ENCODE peak calls at places on chromosome 22, in six cellular contexts. S, L, C, E, D and Q are unnamed samples.

GRCh38 chr22:31139066-31139465 is 1.2 kb downstream of the PLA2G3 start:
- DNase-seq in S (no peak), L (no peak), C (no peak), E (no peak), D (no peak), Q (no peak)

GRCh38 chr22:50129121-50129734 is 39.4 kb downstream of the MOV10L1 start:
- DNase-seq in S (peak; percentile 68), L (no peak), C (no peak), E (no peak), D (no peak), Q (no peak)

GRCh38 chr22:49046546-49047305 is 780.9 kb downstream of the BRD1 start:
- DNase-seq in S (no peak), L (peak; percentile 19), C (peak; percentile 45), E (no peak), D (no peak), Q (no peak)

GRCh38 chr22:41595703-41596102 is 6.1 kb upstream of the PMM1 start:
- DNase-seq in S (no peak), L (no peak), C (no peak), E (no peak), D (peak; percentile 1), Q (no peak)

GRCh38 chr22:31036671-31037550 is 44.2 kb upstream of the SMTN start:
- DNase-seq in S (peak; percentile 53), L (no peak), C (no peak), E (no peak), D (no peak), Q (peak; percentile 39)

GRCh38 chr22:39308614-39309363 is 10.6 kb downstream of the RPL3 start:
- DNase-seq in S (peak; percentile 96), L (no peak), C (no peak), E (peak; percentile 92), D (no peak), Q (peak; percentile 79)

GRCh38 chr22:49182416-49182815 is 645.3 kb downstream of the BRD1 start:
- DNase-seq in S (no peak), L (no peak), C (no peak), E (no peak), D (no peak), Q (no peak)

GRCh38 chr22:33330534-33330933 is 272.4 kb upstream of the SYN3 start:
- DNase-seq in S (no peak), L (no peak), C (no peak), E (no peak), D (no peak), Q (no peak)

GRCh38 chr22:50490531-50491308 is 4.1 kb downstream of the MIOX start:
- DNase-seq in S (no peak), L (no peak), C (no peak), E (no peak), D (no peak), Q (no peak)

GRCh38 chr22:16963189-16963945 is 44.7 kb downstream of the GAB4 start:
- DNase-seq in S (no peak), L (no peak), C (no peak), E (peak; percentile 52), D (no peak), Q (no peak)

GRCh38 chr22:39243443-39244072 is 1.2 kb downstream of the PDGFB start:
- DNase-seq in S (no peak), L (peak; percentile 31), C (no peak), E (no peak), D (no peak), Q (no peak)

GRCh38 chr22:23058481-23059336 is 11.6 kb upstream of the GNAZ start:
- DNase-seq in S (no peak), L (no peak), C (peak; percentile 17), E (peak; percentile 47), D (peak; percentile 42), Q (no peak)

GRCh38 chr22:27998511-27999410 is 79.7 kb upstream of the PITPNB start:
- DNase-seq in S (no peak), L (no peak), C (no peak), E (no peak), D (peak; percentile 45), Q (no peak)

GRCh38 chr22:29813563-29813962 is 24.5 kb downstream of the ASCC2 start:
- DNase-seq in S (no peak), L (no peak), C (no peak), E (no peak), D (no peak), Q (no peak)

GRCh38 chr22:29816128-29816527 is 21.9 kb downstream of the ASCC2 start:
- DNase-seq in S (no peak), L (no peak), C (no peak), E (peak; percentile 72), D (peak; percentile 93), Q (no peak)

GRCh38 chr22:29815580-29815979 is 22.5 kb downstream of the ASCC2 start:
- DNase-seq in S (no peak), L (no peak), C (no peak), E (no peak), D (no peak), Q (no peak)

GRCh38 chr22:29813126-29813525 is 24.9 kb downstream of the ASCC2 start:
- DNase-seq in S (no peak), L (no peak), C (no peak), E (no peak), D (peak; percentile 74), Q (no peak)

GRCh38 chr22:29814003-29814402 is 24.1 kb downstream of the ASCC2 start:
- DNase-seq in S (no peak), L (no peak), C (no peak), E (no peak), D (no peak), Q (no peak)
- H3K4me1 ChIP-seq in S (peaks cover 1% of the 10 kb centered on the region), L (no peaks in the 10 kb centered on the region), C (peaks cover 17% of the 10 kb centered on the region), E (peaks cover 24% of the 10 kb centered on the region), D (peaks cover 77% of the 10 kb centered on the region), Q (peaks cover 17% of the 10 kb centered on the region)

GRCh38 chr22:37807410-37808293 is at the start of gene GCAT:
- DNase-seq in S (peak; percentile 95), L (peak; percentile 93), C (peak; percentile 97), E (peak; percentile 97), D (peak; percentile 98), Q (peak; percentile 77)

GRCh38 chr22:37808294-37808657 is 542 bp downstream of the GCAT start:
- DNase-seq in S (peak; percentile 62), L (no peak), C (no peak), E (no peak), D (no peak), Q (no peak)

GRCh38 chr22:37804886-37805857 is 2.6 kb upstream of the GCAT start:
- DNase-seq in S (peak; percentile 70), L (no peak), C (peak; percentile 94), E (peak; percentile 91), D (peak; percentile 92), Q (peak; percentile 50)

GRCh38 chr22:37805878-37806277 is 1.9 kb upstream of the GCAT start:
- DNase-seq in S (no peak), L (no peak), C (no peak), E (no peak), D (no peak), Q (no peak)

GRCh38 chr22:37806409-37807338 is 1.1 kb upstream of the GCAT start:
- DNase-seq in S (peak; percentile 52), L (no peak), C (no peak), E (no peak), D (no peak), Q (no peak)
- TF ChIP-seq CTCF in S (no peak), L (no peak), C (no peak), E (no peak), D (no peak), Q (peak; percentile 21)

GRCh38 chr22:43090130-43090789 is 1.1 kb upstream of the TTLL1 start:
- DNase-seq in S (peak; percentile 80), L (peak; percentile 67), C (no peak), E (peak; percentile 72), D (no peak), Q (peak; percentile 88)

GRCh38 chr22:43094551-43094950 is 5.4 kb upstream of the TTLL1 start:
- DNase-seq in S (no peak), L (no peak), C (no peak), E (no peak), D (no peak), Q (no peak)

GRCh38 chr22:43096420-43096819 is 7.2 kb upstream of the TTLL1 start:
- DNase-seq in S (no peak), L (no peak), C (no peak), E (no peak), D (no peak), Q (no peak)

GRCh38 chr22:43092085-43092484 is 2.9 kb upstream of the TTLL1 start:
- DNase-seq in S (peak; percentile 8), L (no peak), C (no peak), E (no peak), D (no peak), Q (no peak)

DNA sequence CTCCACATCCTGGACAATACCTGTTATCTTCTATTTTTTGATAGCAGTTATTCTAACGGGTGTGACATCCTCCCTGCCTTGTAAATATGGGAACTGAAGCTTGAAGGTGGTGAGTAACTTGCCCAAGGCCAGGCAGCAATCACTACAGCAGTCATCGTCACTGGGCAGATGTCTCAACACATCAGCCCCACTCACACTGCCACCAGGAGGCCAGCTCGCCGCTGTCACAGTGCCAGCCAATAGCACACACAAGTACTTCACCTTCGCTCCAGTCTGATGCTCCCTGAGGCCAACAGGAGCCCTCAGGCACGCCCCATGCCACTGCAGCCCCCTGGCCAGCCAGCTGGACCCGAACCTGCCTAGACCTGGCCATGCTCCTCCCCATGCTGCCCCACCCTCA is 4.9 kb upstream of the TTLL1 start:
- DNase-seq in S (peak; percentile 18), L (no peak), C (no peak), E (peak; percentile 79), D (peak; percentile 64), Q (peak; percentile 74)
- H3K27ac ChIP-seq in S (no peak overlapping the region), L (no peak overlapping the region), C (no peak overlapping the region), E (peak overlapping the region; percentile 2), D (no peak overlapping the region), Q (no peak overlapping the region)

GRCh38 chr22:20180245-20180630 is 29.4 kb upstream of the CCDC188 start:
- DNase-seq in S (no peak), L (no peak), C (no peak), E (no peak), D (no peak), Q (no peak)
- H3K4me1 ChIP-seq in S (no peaks in the 10 kb centered on the region), L (no peaks in the 10 kb centered on the region), C (no peaks in the 10 kb centered on the region), E (no peaks in the 10 kb centered on the region), D (peaks cover 5% of the 10 kb centered on the region), Q (no peaks in the 10 kb centered on the region)

GRCh38 chr22:35642305-35642741 is 5.9 kb upstream of the APOL6 start:
- DNase-seq in S (peak; percentile 46), L (no peak), C (no peak), E (no peak), D (peak; percentile 86), Q (no peak)
- TF ChIP-seq CTCF in S (no peak), L (no peak), C (no peak), E (no peak), D (no peak), Q (no peak)